ENCODE peak calls at places on chromosomes 2 and 18, in seven cellular contexts. One of them, this sample, is unnamed.
A peak's percentile ranks its signal among the peaks of the same experiment; 100 is the strongest.

GRCh38 chr2:111119004-111119846 is 1.5 kb upstream of the BCL2L11 start:
- DNase-seq in cardiac fibroblast: no peak
- DNase-seq in G401: no peak
- DNase-seq in midbrain: no peak
- DNase-seq in activated T-cell treated with anti-CD3 and anti-CD28 coated beads for 1 hour: peak; percentile 16
- DNase-seq in left cardiac atrium: peak; percentile 29
- DNase-seq in activated T-helper 1 cell treated with Interleukin-2 at 50 U/mL for 16 hours: no peak
- DNase-seq in this sample: peak; percentile 50

GRCh38 chr2:188983427-188984101 is 9.4 kb downstream of the COL3A1 start:
- DNase-seq in cardiac fibroblast: peak; percentile 64
- DNase-seq in G401: no peak
- DNase-seq in midbrain: no peak
- DNase-seq in activated T-cell treated with anti-CD3 and anti-CD28 coated beads for 1 hour: no peak
- DNase-seq in left cardiac atrium: no peak
- DNase-seq in activated T-helper 1 cell treated with Interleukin-2 at 50 U/mL for 16 hours: no peak
- DNase-seq in this sample: no peak

GRCh38 chr2:124489686-124490085 is 464.6 kb downstream of the CNTNAP5 start:
- DNase-seq in cardiac fibroblast: no peak
- DNase-seq in G401: no peak
- DNase-seq in midbrain: no peak
- DNase-seq in activated T-cell treated with anti-CD3 and anti-CD28 coated beads for 1 hour: no peak
- DNase-seq in left cardiac atrium: no peak
- DNase-seq in activated T-helper 1 cell treated with Interleukin-2 at 50 U/mL for 16 hours: no peak
- DNase-seq in this sample: no peak

GRCh38 chr18:28581503-28582169 is 404.7 kb upstream of the CDH2 start:
- DNase-seq in cardiac fibroblast: no peak
- DNase-seq in G401: no peak
- DNase-seq in midbrain: no peak
- DNase-seq in activated T-cell treated with anti-CD3 and anti-CD28 coated beads for 1 hour: no peak
- DNase-seq in left cardiac atrium: no peak
- DNase-seq in activated T-helper 1 cell treated with Interleukin-2 at 50 U/mL for 16 hours: no peak
- DNase-seq in this sample: no peak

GRCh38 chr2:193837368-193837767 is 1642.6 kb upstream of the TMEFF2 start:
- DNase-seq in cardiac fibroblast: peak; percentile 56
- DNase-seq in G401: no peak
- DNase-seq in midbrain: no peak
- DNase-seq in activated T-cell treated with anti-CD3 and anti-CD28 coated beads for 1 hour: no peak
- DNase-seq in left cardiac atrium: no peak
- DNase-seq in activated T-helper 1 cell treated with Interleukin-2 at 50 U/mL for 16 hours: no peak
- DNase-seq in this sample: no peak

GRCh38 chr2:211367711-211368110 is 811.3 kb downstream of the CPS1 start:
- DNase-seq in cardiac fibroblast: no peak
- DNase-seq in G401: no peak
- DNase-seq in midbrain: no peak
- DNase-seq in activated T-cell treated with anti-CD3 and anti-CD28 coated beads for 1 hour: no peak
- DNase-seq in left cardiac atrium: no peak
- DNase-seq in activated T-helper 1 cell treated with Interleukin-2 at 50 U/mL for 16 hours: no peak
- DNase-seq in this sample: no peak

GRCh38 chr2:131105156-131105949 is at the start of gene PLEKHB2:
- DNase-seq in cardiac fibroblast: peak; percentile 93
- DNase-seq in G401: no peak
- DNase-seq in midbrain: peak; percentile 92
- DNase-seq in activated T-cell treated with anti-CD3 and anti-CD28 coated beads for 1 hour: peak; percentile 89
- DNase-seq in left cardiac atrium: peak; percentile 93
- DNase-seq in activated T-helper 1 cell treated with Interleukin-2 at 50 U/mL for 16 hours: peak; percentile 91
- DNase-seq in this sample: peak; percentile 95

GRCh38 chr2:20596973-20597867 is 53.7 kb downstream of the HS1BP3 start:
- DNase-seq in cardiac fibroblast: peak; percentile 98
- DNase-seq in G401: peak; percentile 79
- DNase-seq in midbrain: no peak
- DNase-seq in activated T-cell treated with anti-CD3 and anti-CD28 coated beads for 1 hour: no peak
- DNase-seq in left cardiac atrium: peak; percentile 87
- DNase-seq in activated T-helper 1 cell treated with Interleukin-2 at 50 U/mL for 16 hours: no peak
- DNase-seq in this sample: peak; percentile 46

GRCh38 chr2:240143276-240143675 is 2.8 kb upstream of the OTOS start:
- DNase-seq in cardiac fibroblast: no peak
- DNase-seq in G401: no peak
- DNase-seq in midbrain: no peak
- DNase-seq in activated T-cell treated with anti-CD3 and anti-CD28 coated beads for 1 hour: no peak
- DNase-seq in left cardiac atrium: peak; percentile 7
- DNase-seq in activated T-helper 1 cell treated with Interleukin-2 at 50 U/mL for 16 hours: no peak
- DNase-seq in this sample: no peak

GRCh38 chr2:218023636-218024035 is 20.8 kb upstream of the TNS1 start:
- DNase-seq in cardiac fibroblast: no peak
- DNase-seq in G401: no peak
- DNase-seq in midbrain: no peak
- DNase-seq in activated T-cell treated with anti-CD3 and anti-CD28 coated beads for 1 hour: no peak
- DNase-seq in left cardiac atrium: no peak
- DNase-seq in activated T-helper 1 cell treated with Interleukin-2 at 50 U/mL for 16 hours: no peak
- DNase-seq in this sample: no peak

GRCh38 chr2:224173210-224173609 is 134.1 kb upstream of the SERPINE2 start:
- DNase-seq in cardiac fibroblast: no peak
- DNase-seq in G401: no peak
- DNase-seq in midbrain: no peak
- DNase-seq in activated T-cell treated with anti-CD3 and anti-CD28 coated beads for 1 hour: no peak
- DNase-seq in left cardiac atrium: no peak
- DNase-seq in activated T-helper 1 cell treated with Interleukin-2 at 50 U/mL for 16 hours: no peak
- DNase-seq in this sample: no peak

GRCh38 chr2:23542390-23542789 is 157.4 kb downstream of the KLHL29 start:
- DNase-seq in cardiac fibroblast: no peak
- DNase-seq in G401: no peak
- DNase-seq in midbrain: no peak
- DNase-seq in activated T-cell treated with anti-CD3 and anti-CD28 coated beads for 1 hour: no peak
- DNase-seq in left cardiac atrium: no peak
- DNase-seq in activated T-helper 1 cell treated with Interleukin-2 at 50 U/mL for 16 hours: no peak
- DNase-seq in this sample: no peak

GRCh38 chr2:234142530-234142929 is 92.0 kb downstream of the SPP2 start:
- DNase-seq in cardiac fibroblast: no peak
- DNase-seq in G401: no peak
- DNase-seq in midbrain: no peak
- DNase-seq in activated T-cell treated with anti-CD3 and anti-CD28 coated beads for 1 hour: no peak
- DNase-seq in left cardiac atrium: no peak
- DNase-seq in activated T-helper 1 cell treated with Interleukin-2 at 50 U/mL for 16 hours: no peak
- DNase-seq in this sample: no peak